ENCODE peak calls at places on chromosomes 12 and 14, in five cellular contexts. One of them, this sample, is unnamed.

GRCh38 chr14:56417173-56417572 is 162.4 kb upstream of the TMEM260 start:
- DNase-seq in IMR-90: no peak
- DNase-seq in neuronal stem cell: no peak
- DNase-seq in H1: no peak
- DNase-seq in mesendoderm: no peak
- DNase-seq in this sample: no peak

GRCh38 chr12:50979369-50980052 is 27.2 kb downstream of the HIGD1C start:
- DNase-seq in IMR-90: no peak
- DNase-seq in neuronal stem cell: no peak
- DNase-seq in H1: no peak
- DNase-seq in mesendoderm: no peak
- DNase-seq in this sample: no peak

GRCh38 chr12:6773662-6774351 is 1.5 kb downstream of the LAG3 start:
- DNase-seq in IMR-90: no peak
- DNase-seq in neuronal stem cell: no peak
- DNase-seq in H1: no peak
- DNase-seq in mesendoderm: no peak
- DNase-seq in this sample: no peak

GRCh38 chr12:6554168-6554989 is 1.5 kb downstream of the IFFO1 start:
- DNase-seq in IMR-90: peak
- DNase-seq in neuronal stem cell: peak
- DNase-seq in H1: peak
- DNase-seq in mesendoderm: peak
- DNase-seq in this sample: peak

GRCh38 chr12:5177731-5178130 is 134.1 kb downstream of the KCNA5 start:
- DNase-seq in IMR-90: no peak
- DNase-seq in neuronal stem cell: no peak
- DNase-seq in H1: no peak
- DNase-seq in mesendoderm: no peak
- DNase-seq in this sample: no peak

GRCh38 chr12:19867970-19868369 is 428.7 kb downstream of the AEBP2 start:
- DNase-seq in IMR-90: no peak
- DNase-seq in neuronal stem cell: no peak
- DNase-seq in H1: no peak
- DNase-seq in mesendoderm: no peak
- DNase-seq in this sample: peak

GRCh38 chr12:115296613-115297012 is 612.6 kb upstream of the TBX3 start:
- DNase-seq in IMR-90: no peak
- DNase-seq in neuronal stem cell: no peak
- DNase-seq in H1: no peak
- DNase-seq in mesendoderm: no peak
- DNase-seq in this sample: no peak

GRCh38 chr14:101132051-101132541 is 228.6 kb upstream of the RTL1 start:
- DNase-seq in IMR-90: no peak
- DNase-seq in neuronal stem cell: no peak
- DNase-seq in H1: peak
- DNase-seq in mesendoderm: no peak
- DNase-seq in this sample: no peak

GRCh38 chr14:99206053-99206452 is 65.9 kb downstream of the BCL11B start:
- DNase-seq in IMR-90: no peak
- DNase-seq in neuronal stem cell: no peak
- DNase-seq in H1: no peak
- DNase-seq in mesendoderm: no peak
- DNase-seq in this sample: no peak

GRCh38 chr14:64838656-64839055 is 41.1 kb downstream of the SPTB start:
- DNase-seq in IMR-90: no peak
- DNase-seq in neuronal stem cell: no peak
- DNase-seq in H1: no peak
- DNase-seq in mesendoderm: no peak
- DNase-seq in this sample: no peak

GRCh38 chr12:27436768-27437167 is 9.8 kb upstream of the SMCO2 start:
- DNase-seq in IMR-90: no peak
- DNase-seq in neuronal stem cell: no peak
- DNase-seq in H1: no peak
- DNase-seq in mesendoderm: no peak
- DNase-seq in this sample: no peak

GRCh38 chr12:122858591-122859302 is 23.5 kb downstream of the HIP1R start:
- DNase-seq in IMR-90: no peak
- DNase-seq in neuronal stem cell: no peak
- DNase-seq in H1: no peak
- DNase-seq in mesendoderm: no peak
- DNase-seq in this sample: no peak

DNA sequence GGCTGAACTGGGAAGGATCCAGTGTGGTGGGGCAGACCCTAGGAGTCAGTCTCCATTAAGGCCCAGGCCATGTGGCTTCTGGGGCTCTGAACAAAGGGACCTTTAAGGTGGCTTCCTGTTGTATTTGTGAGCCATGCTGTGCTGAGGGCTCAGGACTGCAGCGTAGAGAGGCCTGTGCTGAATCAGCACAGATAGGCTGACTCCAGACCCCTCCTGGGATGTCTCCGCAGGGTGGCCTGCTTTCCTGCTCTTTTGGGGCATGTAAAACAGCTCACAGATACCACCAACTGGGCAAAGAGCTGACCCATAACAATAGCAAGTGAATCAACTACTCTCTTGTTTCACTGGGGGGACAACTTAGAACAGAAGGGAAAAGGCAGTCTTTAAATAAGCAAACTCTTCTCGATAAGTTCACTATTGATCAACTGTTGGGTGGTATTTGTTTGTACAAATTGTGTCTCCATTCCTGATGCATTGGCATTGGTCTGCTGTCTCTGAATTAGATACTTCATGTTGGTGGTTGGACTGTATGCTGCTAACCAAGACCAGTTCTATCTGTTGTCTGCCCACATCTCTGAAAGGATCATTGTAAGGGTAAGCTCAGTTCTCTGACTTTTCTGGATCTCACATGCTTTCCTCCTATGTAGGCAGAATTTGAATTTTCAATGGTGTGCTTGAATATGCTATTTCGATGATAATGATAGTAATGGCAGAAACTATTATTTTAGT is 71.8 kb downstream of the MYRFL start:
- DNase-seq in IMR-90: no peak
- DNase-seq in neuronal stem cell: no peak
- DNase-seq in H1: peak
- DNase-seq in mesendoderm: peak
- DNase-seq in this sample: no peak
- H3K4me3 ChIP-seq in IMR-90: no peak
- H3K4me3 ChIP-seq in neuronal stem cell: no peak
- H3K4me3 ChIP-seq in H1: no peak
- H3K4me3 ChIP-seq in mesendoderm: no peak
- H3K4me3 ChIP-seq in this sample: no peak

GRCh38 chr14:105690671-105691070 is 164.3 kb downstream of the TMEM121 start:
- DNase-seq in IMR-90: no peak
- DNase-seq in neuronal stem cell: no peak
- DNase-seq in H1: no peak
- DNase-seq in mesendoderm: no peak
- DNase-seq in this sample: no peak
- H3K23ac ChIP-seq in IMR-90: no peak
- H3K23ac ChIP-seq in neuronal stem cell: no peak
- H3K23ac ChIP-seq in H1: no peak
- H3K23ac ChIP-seq in mesendoderm: no peak
- H3K23ac ChIP-seq in this sample: no peak

DNA sequence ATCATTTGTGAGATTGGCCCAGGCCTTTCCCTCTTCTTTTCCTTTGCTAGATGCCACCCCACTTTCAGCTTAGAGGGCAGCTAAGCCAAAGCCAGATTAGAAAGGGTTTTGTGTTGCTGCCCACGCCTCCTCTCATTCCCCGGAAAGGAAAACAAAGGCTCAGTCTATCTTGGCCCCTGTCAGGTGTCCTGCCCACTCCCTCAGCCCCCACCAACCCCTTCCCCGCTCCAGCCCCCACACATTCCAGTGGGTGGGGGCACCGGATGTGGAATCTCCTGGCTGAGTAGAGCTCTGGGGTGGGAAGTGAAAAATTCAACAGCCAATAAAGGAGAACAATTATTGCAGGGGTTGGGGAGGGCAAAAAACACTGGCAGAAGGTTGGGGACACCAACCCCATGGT is 2.2 kb upstream of the RDH5 start:
- DNase-seq in IMR-90: no peak
- DNase-seq in neuronal stem cell: no peak
- DNase-seq in H1: no peak
- DNase-seq in mesendoderm: peak
- DNase-seq in this sample: no peak
- H3K4me3 ChIP-seq in IMR-90: no peak
- H3K4me3 ChIP-seq in neuronal stem cell: peak
- H3K4me3 ChIP-seq in H1: no peak
- H3K4me3 ChIP-seq in mesendoderm: no peak
- H3K4me3 ChIP-seq in this sample: no peak

DNA sequence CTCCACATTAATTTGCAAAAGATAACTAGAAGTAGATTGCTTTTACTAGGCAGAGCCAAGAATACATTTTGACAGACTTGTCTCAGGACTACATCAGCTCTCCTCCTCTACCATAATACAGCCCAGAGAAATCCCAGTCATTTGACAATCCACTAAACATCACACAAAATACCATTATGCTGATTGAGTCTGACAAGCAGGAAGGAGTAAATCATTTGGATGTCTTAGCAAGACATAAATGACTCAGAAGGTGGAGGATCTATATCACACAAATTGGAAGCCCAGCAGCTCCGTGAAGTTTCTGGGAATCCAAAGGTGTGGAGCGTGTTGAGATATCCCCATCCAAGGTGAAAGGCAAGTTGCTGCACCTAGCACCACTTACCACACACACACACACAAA is 75.4 kb upstream of the FKBP4 start:
- DNase-seq in IMR-90: no peak
- DNase-seq in neuronal stem cell: no peak
- DNase-seq in H1: no peak
- DNase-seq in mesendoderm: no peak
- DNase-seq in this sample: peak
- H3K23ac ChIP-seq in IMR-90: no peak
- H3K23ac ChIP-seq in neuronal stem cell: no peak
- H3K23ac ChIP-seq in H1: no peak
- H3K23ac ChIP-seq in mesendoderm: no peak
- H3K23ac ChIP-seq in this sample: no peak

GRCh38 chr12:113826805-113827204 is 139.3 kb downstream of the RBM19 start:
- DNase-seq in IMR-90: no peak
- DNase-seq in neuronal stem cell: no peak
- DNase-seq in H1: no peak
- DNase-seq in mesendoderm: no peak
- DNase-seq in this sample: no peak

GRCh38 chr12:113829212-113829611 is 136.9 kb downstream of the RBM19 start:
- DNase-seq in IMR-90: no peak
- DNase-seq in neuronal stem cell: no peak
- DNase-seq in H1: no peak
- DNase-seq in mesendoderm: no peak
- DNase-seq in this sample: no peak

GRCh38 chr12:113831486-113831885 is 134.6 kb downstream of the RBM19 start:
- DNase-seq in IMR-90: no peak
- DNase-seq in neuronal stem cell: no peak
- DNase-seq in H1: no peak
- DNase-seq in mesendoderm: no peak
- DNase-seq in this sample: no peak

GRCh38 chr12:113833422-113833821 is 132.7 kb downstream of the RBM19 start:
- DNase-seq in IMR-90: no peak
- DNase-seq in neuronal stem cell: no peak
- DNase-seq in H1: no peak
- DNase-seq in mesendoderm: no peak
- DNase-seq in this sample: no peak

GRCh38 chr12:113831016-113831415 is 135.1 kb downstream of the RBM19 start:
- DNase-seq in IMR-90: peak
- DNase-seq in neuronal stem cell: no peak
- DNase-seq in H1: no peak
- DNase-seq in mesendoderm: no peak
- DNase-seq in this sample: no peak
- H3K4me3 ChIP-seq in IMR-90: no peak
- H3K4me3 ChIP-seq in neuronal stem cell: no peak
- H3K4me3 ChIP-seq in H1: no peak
- H3K4me3 ChIP-seq in mesendoderm: no peak
- H3K4me3 ChIP-seq in this sample: no peak